ENCODE peak calls at places on chromosomes 11 and 22, in four cellular contexts. One of them, this sample, is unnamed.

GRCh38 chr11:130475426-130476053 is 27.1 kb downstream of the ADAMTS15 start:
- DNase-seq in amygdala: no peak
- DNase-seq in anterior cingulate cortex: no peak
- DNase-seq in GM04504: no peak
- DNase-seq in this sample: no peak

GRCh38 chr11:38160433-38160832 is 1562.4 kb upstream of the RAG2 start:
- DNase-seq in anterior cingulate cortex: no peak
- DNase-seq in GM04504: no peak
- DNase-seq in amygdala: no peak
- DNase-seq in this sample: no peak

GRCh38 chr22:45124176-45124857 is 39.4 kb upstream of the NUP50 start:
- DNase-seq in anterior cingulate cortex: no peak
- DNase-seq in GM04504: no peak
- DNase-seq in amygdala: no peak
- DNase-seq in this sample: no peak

GRCh38 chr11:72655014-72655413 is 19.2 kb downstream of the PDE2A start:
- DNase-seq in GM04504: no peak
- DNase-seq in anterior cingulate cortex: no peak
- DNase-seq in amygdala: no peak
- DNase-seq in this sample: no peak

GRCh38 chr11:77346906-77347603 is 45.6 kb upstream of the GDPD4 start:
- DNase-seq in anterior cingulate cortex: no peak
- DNase-seq in amygdala: no peak
- DNase-seq in GM04504: peak
- DNase-seq in this sample: no peak

GRCh38 chr11:114317738-114318137 is 21.5 kb downstream of the NNMT start:
- DNase-seq in amygdala: no peak
- DNase-seq in anterior cingulate cortex: no peak
- DNase-seq in GM04504: no peak
- DNase-seq in this sample: no peak

GRCh38 chr22:17952273-17952801 is 72.0 kb downstream of the MICAL3 start:
- DNase-seq in amygdala: no peak
- DNase-seq in GM04504: no peak
- DNase-seq in anterior cingulate cortex: no peak
- DNase-seq in this sample: no peak

GRCh38 chr22:32632650-32633049 is 158.0 kb downstream of the FBXO7 start:
- DNase-seq in GM04504: no peak
- DNase-seq in anterior cingulate cortex: no peak
- DNase-seq in amygdala: no peak
- DNase-seq in this sample: no peak

GRCh38 chr11:72174299-72175070 is 17.5 kb upstream of the FOLR1 start:
- DNase-seq in GM04504: no peak
- DNase-seq in anterior cingulate cortex: no peak
- DNase-seq in amygdala: no peak
- DNase-seq in this sample: no peak

GRCh38 chr11:77142091-77142975 is 14.3 kb downstream of the MYO7A start:
- DNase-seq in anterior cingulate cortex: no peak
- DNase-seq in GM04504: no peak
- DNase-seq in amygdala: no peak
- DNase-seq in this sample: no peak

GRCh38 chr11:95596011-95596489 is 193.5 kb downstream of the FAM76B start:
- DNase-seq in anterior cingulate cortex: no peak
- DNase-seq in GM04504: no peak
- DNase-seq in amygdala: no peak
- DNase-seq in this sample: no peak

GRCh38 chr11:46446343-46446751 is 54.8 kb upstream of the CHRM4 start:
- DNase-seq in GM04504: no peak
- DNase-seq in anterior cingulate cortex: no peak
- DNase-seq in amygdala: no peak
- DNase-seq in this sample: no peak

GRCh38 chr11:112995423-112996084 is 34.3 kb downstream of the NCAM1 start:
- DNase-seq in GM04504: no peak
- DNase-seq in amygdala: no peak
- DNase-seq in anterior cingulate cortex: no peak
- DNase-seq in this sample: no peak

GRCh38 chr11:129323896-129324522 is 51.6 kb upstream of the BARX2 start:
- DNase-seq in amygdala: no peak
- DNase-seq in GM04504: peak
- DNase-seq in anterior cingulate cortex: no peak
- DNase-seq in this sample: peak

GRCh38 chr11:113261709-113262475 is 52.5 kb upstream of the TTC12 start:
- DNase-seq in anterior cingulate cortex: peak
- DNase-seq in GM04504: no peak
- DNase-seq in amygdala: no peak
- DNase-seq in this sample: no peak

GRCh38 chr22:17875156-17875555 is 100.9 kb upstream of the BID start:
- DNase-seq in anterior cingulate cortex: no peak
- DNase-seq in GM04504: no peak
- DNase-seq in amygdala: no peak
- DNase-seq in this sample: no peak

GRCh38 chr11:8732748-8733241 is 50.2 kb downstream of the RPL27A start:
- DNase-seq in GM04504: peak
- DNase-seq in anterior cingulate cortex: peak
- DNase-seq in amygdala: peak
- DNase-seq in this sample: no peak

GRCh38 chr11:133070790-133071189 is 461.5 kb downstream of the OPCML start:
- DNase-seq in amygdala: no peak
- DNase-seq in GM04504: no peak
- DNase-seq in anterior cingulate cortex: no peak
- DNase-seq in this sample: no peak

GRCh38 chr11:4607782-4608666 is at the start of gene TRIM68:
- DNase-seq in amygdala: peak
- DNase-seq in GM04504: peak
- DNase-seq in anterior cingulate cortex: peak
- DNase-seq in this sample: peak

GRCh38 chr11:71454470-71455113 is 1.6 kb downstream of the NADSYN1 start:
- DNase-seq in GM04504: no peak
- DNase-seq in amygdala: no peak
- DNase-seq in anterior cingulate cortex: no peak
- DNase-seq in this sample: no peak

GRCh38 chr22:25374871-25375270 is 155.4 kb downstream of the CRYBB2 start:
- DNase-seq in anterior cingulate cortex: no peak
- DNase-seq in amygdala: no peak
- DNase-seq in GM04504: no peak
- DNase-seq in this sample: no peak

GRCh38 chr11:33291004-33291777 is 34.0 kb downstream of the HIPK3 start:
- DNase-seq in amygdala: no peak
- DNase-seq in anterior cingulate cortex: no peak
- DNase-seq in GM04504: no peak
- DNase-seq in this sample: no peak

GRCh38 chr11:92376146-92376599 is 151.6 kb downstream of the FAT3 start:
- DNase-seq in amygdala: no peak
- DNase-seq in anterior cingulate cortex: no peak
- DNase-seq in GM04504: no peak
- DNase-seq in this sample: no peak

GRCh38 chr11:70078796-70079616 is 889 bp downstream of the ANO1 start:
- DNase-seq in amygdala: no peak
- DNase-seq in GM04504: no peak
- DNase-seq in anterior cingulate cortex: no peak
- DNase-seq in this sample: no peak

GRCh38 chr11:27287205-27287604 is 75.8 kb downstream of the CCDC34 start:
- DNase-seq in GM04504: no peak
- DNase-seq in amygdala: no peak
- DNase-seq in anterior cingulate cortex: no peak
- DNase-seq in this sample: no peak

GRCh38 chr22:50438305-50439275 is 36.2 kb downstream of the SBF1 start:
- DNase-seq in amygdala: no peak
- DNase-seq in anterior cingulate cortex: no peak
- DNase-seq in GM04504: no peak
- DNase-seq in this sample: no peak

GRCh38 chr11:931385-931784 is 5.7 kb downstream of the AP2A2 start:
- DNase-seq in anterior cingulate cortex: no peak
- DNase-seq in amygdala: no peak
- DNase-seq in GM04504: no peak
- DNase-seq in this sample: no peak

GRCh38 chr22:31695423-31695822 is 33.4 kb upstream of the PISD start:
- DNase-seq in amygdala: no peak
- DNase-seq in GM04504: no peak
- DNase-seq in anterior cingulate cortex: no peak
- DNase-seq in this sample: no peak

GRCh38 chr11:61020706-61021235 is 49.3 kb downstream of the CD6 start:
- DNase-seq in GM04504: no peak
- DNase-seq in anterior cingulate cortex: no peak
- DNase-seq in amygdala: no peak
- DNase-seq in this sample: no peak

GRCh38 chr22:26669060-26669481 is 11.7 kb downstream of the MIAT start:
- DNase-seq in anterior cingulate cortex: no peak
- DNase-seq in amygdala: no peak
- DNase-seq in GM04504: peak
- DNase-seq in this sample: no peak

GRCh38 chr11:98549571-98549970 is 471.2 kb upstream of the CNTN5 start:
- DNase-seq in amygdala: no peak
- DNase-seq in anterior cingulate cortex: no peak
- DNase-seq in GM04504: no peak
- DNase-seq in this sample: no peak

GRCh38 chr11:61635304-61635703 is 44.9 kb upstream of the DAGLA start:
- DNase-seq in anterior cingulate cortex: no peak
- DNase-seq in amygdala: no peak
- DNase-seq in GM04504: no peak
- DNase-seq in this sample: no peak

GRCh38 chr11:103591554-103591953 is 444.9 kb upstream of the DDI1 start:
- DNase-seq in anterior cingulate cortex: no peak
- DNase-seq in GM04504: no peak
- DNase-seq in amygdala: no peak
- DNase-seq in this sample: no peak

This sample was measured in putamen.